ENCODE peak calls at places on chromosomes 16 and 17, in eight cellular contexts. U is stimulated activated CD4-positive, alpha-beta T cell treated with anti-CD3 and anti-CD28 coated beads, Interleukin-2, amount 100 ng/mL, for 48 hours; I is PC-3; J is activated naive CD8-positive, alpha-beta T cell treated with anti-CD3 and anti-CD28 coated beads, Interleukin-2, amount 10 ng/mL, durations not matched to agents 7 days and 5 days; P is T-cell; H is SW480; T is germinal center; A is progenitor cell of endocrine pancreas. S is an unnamed sample.

GRCh38 chr16:67169642-67170167 is 633 bp upstream of the NOL3 start:
- DNase-seq in H (no peak), P (no peak), U (no peak), J (peak; percentile 71), I (no peak), T (no peak), A (no peak), S (peak; percentile 54)

GRCh38 chr17:50511058-50511457 is 2.8 kb downstream of the MYCBPAP start:
- DNase-seq in I (peak; percentile 59), A (no peak), P (no peak), J (no peak), T (no peak), H (no peak), U (no peak), S (no peak)

GRCh38 chr17:68033636-68034451 is 1.7 kb upstream of the KPNA2 start:
- DNase-seq in J (no peak), A (no peak), T (no peak), P (no peak), I (peak; percentile 59), H (peak; percentile 92), U (no peak), S (peak; percentile 95)

GRCh38 chr17:69058165-69058564 is 2.6 kb downstream of the ABCA9 start:
- DNase-seq in J (no peak), P (no peak), A (no peak), U (no peak), T (no peak), I (no peak), H (peak; percentile 5), S (peak; percentile 41)

GRCh38 chr16:30649725-30650368 is 913 bp upstream of the PRR14 start:
- DNase-seq in J (peak; percentile 67), A (no peak), P (peak; percentile 20), H (no peak), I (no peak), U (peak; percentile 31), T (no peak), S (no peak)

GRCh38 chr17:76452102-76452645 is 778 bp downstream of the UBE2O start:
- DNase-seq in J (no peak), H (no peak), P (no peak), T (peak; percentile 46), U (no peak), A (no peak), I (peak; percentile 32), S (no peak)

GRCh38 chr17:5485270-5486205 is at the start of gene DERL2:
- DNase-seq in I (no peak), T (peak; percentile 21), H (peak; percentile 28), U (no peak), A (no peak), J (no peak), P (no peak), S (peak; percentile 33)

GRCh38 chr17:1871743-1872142 is 41.9 kb downstream of the RPA1 start:
- DNase-seq in I (no peak), A (no peak), P (peak; percentile 48), J (no peak), H (no peak), T (no peak), U (no peak), S (no peak)

GRCh38 chr17:18033442-18034099 is 5.4 kb downstream of the ATPAF2 start:
- DNase-seq in A (no peak), P (peak; percentile 35), T (peak; percentile 80), H (peak; percentile 91), J (no peak), U (peak; percentile 32), I (peak; percentile 93), S (peak; percentile 83)

GRCh38 chr17:32722733-32723132 is 154.2 kb downstream of the MYO1D start:
- DNase-seq in T (no peak), P (no peak), U (no peak), A (no peak), H (no peak), I (no peak), J (no peak), S (no peak)

GRCh38 chr16:14071576-14072271 is 605 bp downstream of the MRTFB start:
- DNase-seq in A (no peak), H (peak; percentile 14), I (peak; percentile 2), T (no peak), U (peak; percentile 34), J (no peak), P (no peak), S (peak; percentile 30)

GRCh38 chr16:50841081-50841886 is 99.4 kb downstream of the CYLD start:
- DNase-seq in H (no peak), T (peak; percentile 46), U (peak; percentile 20), P (peak; percentile 37), I (no peak), J (peak; percentile 41), A (peak; percentile 8), S (no peak)

GRCh38 chr16:89300311-89300975 is 82.9 kb downstream of the ZNF778 start:
- DNase-seq in P (no peak), T (no peak), H (no peak), J (no peak), I (no peak), U (no peak), A (no peak), S (no peak)

GRCh38 chr17:81869221-81870154 is 1.6 kb downstream of the ARHGDIA start:
- DNase-seq in P (no peak), J (peak; percentile 74), I (peak; percentile 39), H (peak; percentile 43), A (peak; percentile 65), U (no peak), T (peak; percentile 76), S (no peak)

S was measured in HepG2.